ENCODE peak calls at places on chromosome 12, in ten cellular contexts. One of them, this sample, is unnamed.

GRCh38 chr12:16756833-16757552 is 151.0 kb upstream of the LMO3 start:
- DNase-seq in GM23338: peak; percentile 2
- DNase-seq in transverse colon: no peak
- DNase-seq in amniotic stem cell: no peak
- DNase-seq in hypothalamus: no peak
- DNase-seq in lower lobe of right lung: no peak
- DNase-seq in epithelial cell of prostate: no peak
- DNase-seq in immature natural killer cell: no peak
- DNase-seq in left ventricle myocardium inferior: no peak
- DNase-seq in K562: no peak
- DNase-seq in this sample: no peak

GRCh38 chr12:130686511-130686981 is 29.6 kb downstream of the RIMBP2 start:
- DNase-seq in GM23338: no peak
- DNase-seq in transverse colon: no peak
- DNase-seq in amniotic stem cell: no peak
- DNase-seq in hypothalamus: no peak
- DNase-seq in lower lobe of right lung: no peak
- DNase-seq in epithelial cell of prostate: no peak
- DNase-seq in immature natural killer cell: no peak
- DNase-seq in left ventricle myocardium inferior: no peak
- DNase-seq in K562: no peak
- DNase-seq in this sample: no peak

GRCh38 chr12:86379337-86379736 is 123.1 kb upstream of the MGAT4C start:
- DNase-seq in GM23338: no peak
- DNase-seq in transverse colon: no peak
- DNase-seq in amniotic stem cell: no peak
- DNase-seq in hypothalamus: no peak
- DNase-seq in lower lobe of right lung: no peak
- DNase-seq in epithelial cell of prostate: no peak
- DNase-seq in immature natural killer cell: no peak
- DNase-seq in left ventricle myocardium inferior: no peak
- DNase-seq in K562: no peak
- DNase-seq in this sample: no peak

GRCh38 chr12:19191563-19191962 is 62.0 kb downstream of the PLEKHA5 start:
- DNase-seq in GM23338: no peak
- DNase-seq in transverse colon: no peak
- DNase-seq in amniotic stem cell: no peak
- DNase-seq in hypothalamus: no peak
- DNase-seq in lower lobe of right lung: no peak
- DNase-seq in epithelial cell of prostate: no peak
- DNase-seq in immature natural killer cell: no peak
- DNase-seq in left ventricle myocardium inferior: no peak
- DNase-seq in K562: no peak
- DNase-seq in this sample: no peak

GRCh38 chr12:108734200-108734906 is 3.0 kb upstream of the CORO1C start:
- DNase-seq in GM23338: peak; percentile 28
- DNase-seq in transverse colon: peak; percentile 82
- DNase-seq in amniotic stem cell: peak; percentile 71
- DNase-seq in hypothalamus: no peak
- DNase-seq in lower lobe of right lung: no peak
- DNase-seq in epithelial cell of prostate: peak; percentile 90
- DNase-seq in immature natural killer cell: no peak
- DNase-seq in left ventricle myocardium inferior: no peak
- DNase-seq in K562: no peak
- DNase-seq in this sample: peak; percentile 99

GRCh38 chr12:101806280-101806679 is 24.5 kb downstream of the GNPTAB start:
- DNase-seq in GM23338: no peak
- DNase-seq in transverse colon: no peak
- DNase-seq in amniotic stem cell: no peak
- DNase-seq in hypothalamus: no peak
- DNase-seq in lower lobe of right lung: no peak
- DNase-seq in epithelial cell of prostate: no peak
- DNase-seq in immature natural killer cell: no peak
- DNase-seq in left ventricle myocardium inferior: no peak
- DNase-seq in K562: no peak
- DNase-seq in this sample: no peak

GRCh38 chr12:86683568-86683991 is 427.4 kb upstream of the MGAT4C start:
- DNase-seq in GM23338: no peak
- DNase-seq in transverse colon: no peak
- DNase-seq in amniotic stem cell: peak; percentile 5
- DNase-seq in hypothalamus: no peak
- DNase-seq in lower lobe of right lung: no peak
- DNase-seq in epithelial cell of prostate: no peak
- DNase-seq in immature natural killer cell: no peak
- DNase-seq in left ventricle myocardium inferior: no peak
- DNase-seq in K562: no peak
- DNase-seq in this sample: no peak

GRCh38 chr12:51322452-51322851 is 1.5 kb downstream of the BIN2 start:
- DNase-seq in GM23338: no peak
- DNase-seq in transverse colon: no peak
- DNase-seq in amniotic stem cell: no peak
- DNase-seq in hypothalamus: no peak
- DNase-seq in lower lobe of right lung: no peak
- DNase-seq in epithelial cell of prostate: no peak
- DNase-seq in immature natural killer cell: no peak
- DNase-seq in left ventricle myocardium inferior: no peak
- DNase-seq in K562: no peak
- DNase-seq in this sample: no peak

GRCh38 chr12:1532796-1533195 is 61.6 kb downstream of the FBXL14 start:
- DNase-seq in GM23338: no peak
- DNase-seq in transverse colon: no peak
- DNase-seq in amniotic stem cell: no peak
- DNase-seq in hypothalamus: no peak
- DNase-seq in lower lobe of right lung: no peak
- DNase-seq in epithelial cell of prostate: no peak
- DNase-seq in immature natural killer cell: no peak
- DNase-seq in left ventricle myocardium inferior: no peak
- DNase-seq in K562: no peak
- DNase-seq in this sample: no peak

GRCh38 chr12:26845984-26846383 is 13.0 kb upstream of the ITPR2 start:
- DNase-seq in GM23338: no peak
- DNase-seq in transverse colon: no peak
- DNase-seq in amniotic stem cell: peak; percentile 44
- DNase-seq in hypothalamus: no peak
- DNase-seq in lower lobe of right lung: no peak
- DNase-seq in epithelial cell of prostate: no peak
- DNase-seq in immature natural killer cell: no peak
- DNase-seq in left ventricle myocardium inferior: no peak
- DNase-seq in K562: peak; percentile 49
- DNase-seq in this sample: no peak

GRCh38 chr12:93684716-93685115 is 7.5 kb downstream of the CRADD start:
- DNase-seq in GM23338: no peak
- DNase-seq in transverse colon: no peak
- DNase-seq in amniotic stem cell: no peak
- DNase-seq in hypothalamus: no peak
- DNase-seq in lower lobe of right lung: no peak
- DNase-seq in epithelial cell of prostate: no peak
- DNase-seq in immature natural killer cell: no peak
- DNase-seq in left ventricle myocardium inferior: no peak
- DNase-seq in K562: no peak
- DNase-seq in this sample: no peak

GRCh38 chr12:120528861-120529525 is at the start of gene COQ5:
- DNase-seq in GM23338: peak; percentile 97
- DNase-seq in transverse colon: peak; percentile 93
- DNase-seq in amniotic stem cell: peak; percentile 76
- DNase-seq in hypothalamus: peak; percentile 91
- DNase-seq in lower lobe of right lung: peak; percentile 94
- DNase-seq in epithelial cell of prostate: no peak
- DNase-seq in immature natural killer cell: peak; percentile 81
- DNase-seq in left ventricle myocardium inferior: peak; percentile 91
- DNase-seq in K562: peak; percentile 76
- DNase-seq in this sample: peak; percentile 61

GRCh38 chr12:95838125-95838524 is 20.6 kb upstream of the SNRPF start:
- DNase-seq in GM23338: no peak
- DNase-seq in transverse colon: peak; percentile 65
- DNase-seq in amniotic stem cell: no peak
- DNase-seq in hypothalamus: no peak
- DNase-seq in lower lobe of right lung: no peak
- DNase-seq in epithelial cell of prostate: no peak
- DNase-seq in immature natural killer cell: no peak
- DNase-seq in left ventricle myocardium inferior: no peak
- DNase-seq in K562: no peak
- DNase-seq in this sample: no peak

GRCh38 chr12:112162261-112162790 is 37.0 kb downstream of the TRAFD1 start:
- DNase-seq in GM23338: no peak
- DNase-seq in transverse colon: no peak
- DNase-seq in amniotic stem cell: no peak
- DNase-seq in hypothalamus: no peak
- DNase-seq in lower lobe of right lung: no peak
- DNase-seq in epithelial cell of prostate: no peak
- DNase-seq in immature natural killer cell: no peak
- DNase-seq in left ventricle myocardium inferior: no peak
- DNase-seq in K562: no peak
- DNase-seq in this sample: no peak

GRCh38 chr12:6110006-6110405 is 14.5 kb downstream of the VWF start:
- DNase-seq in GM23338: no peak
- DNase-seq in transverse colon: no peak
- DNase-seq in amniotic stem cell: no peak
- DNase-seq in hypothalamus: no peak
- DNase-seq in lower lobe of right lung: no peak
- DNase-seq in epithelial cell of prostate: no peak
- DNase-seq in immature natural killer cell: no peak
- DNase-seq in left ventricle myocardium inferior: no peak
- DNase-seq in K562: no peak
- DNase-seq in this sample: no peak

GRCh38 chr12:8078400-8078799 is 3.7 kb upstream of the NECAP1 start:
- DNase-seq in GM23338: peak; percentile 60
- DNase-seq in transverse colon: peak; percentile 22
- DNase-seq in amniotic stem cell: peak; percentile 71
- DNase-seq in hypothalamus: peak; percentile 20
- DNase-seq in lower lobe of right lung: no peak
- DNase-seq in epithelial cell of prostate: no peak
- DNase-seq in immature natural killer cell: peak; percentile 35
- DNase-seq in left ventricle myocardium inferior: no peak
- DNase-seq in K562: no peak
- DNase-seq in this sample: no peak

GRCh38 chr12:91377456-91377855 is 194.8 kb upstream of the DCN start:
- DNase-seq in GM23338: no peak
- DNase-seq in transverse colon: no peak
- DNase-seq in amniotic stem cell: no peak
- DNase-seq in hypothalamus: no peak
- DNase-seq in lower lobe of right lung: no peak
- DNase-seq in epithelial cell of prostate: no peak
- DNase-seq in immature natural killer cell: no peak
- DNase-seq in left ventricle myocardium inferior: no peak
- DNase-seq in K562: no peak
- DNase-seq in this sample: no peak

GRCh38 chr12:31234053-31234835 is 91.7 kb downstream of the SINHCAF start:
- DNase-seq in GM23338: no peak
- DNase-seq in transverse colon: no peak
- DNase-seq in amniotic stem cell: no peak
- DNase-seq in hypothalamus: no peak
- DNase-seq in lower lobe of right lung: peak; percentile 41
- DNase-seq in epithelial cell of prostate: no peak
- DNase-seq in immature natural killer cell: no peak
- DNase-seq in left ventricle myocardium inferior: no peak
- DNase-seq in K562: no peak
- DNase-seq in this sample: no peak

GRCh38 chr12:64650762-64651161 is 40.5 kb downstream of the RASSF3 start:
- DNase-seq in GM23338: no peak
- DNase-seq in transverse colon: peak; percentile 71
- DNase-seq in amniotic stem cell: no peak
- DNase-seq in hypothalamus: no peak
- DNase-seq in lower lobe of right lung: no peak
- DNase-seq in epithelial cell of prostate: peak; percentile 57
- DNase-seq in immature natural killer cell: no peak
- DNase-seq in left ventricle myocardium inferior: no peak
- DNase-seq in K562: no peak
- DNase-seq in this sample: no peak

GRCh38 chr12:116916714-116917114 is 6.0 kb downstream of the FBXW8 start:
- DNase-seq in GM23338: peak; percentile 26
- DNase-seq in transverse colon: peak; percentile 9
- DNase-seq in amniotic stem cell: no peak
- DNase-seq in hypothalamus: no peak
- DNase-seq in lower lobe of right lung: peak; percentile 65
- DNase-seq in epithelial cell of prostate: peak; percentile 50
- DNase-seq in immature natural killer cell: peak; percentile 77
- DNase-seq in left ventricle myocardium inferior: no peak
- DNase-seq in K562: peak; percentile 65
- DNase-seq in this sample: peak; percentile 61

GRCh38 chr12:849192-849527 is 96.8 kb downstream of the WNK1 start:
- DNase-seq in GM23338: no peak
- DNase-seq in transverse colon: no peak
- DNase-seq in amniotic stem cell: no peak
- DNase-seq in hypothalamus: no peak
- DNase-seq in lower lobe of right lung: no peak
- DNase-seq in epithelial cell of prostate: no peak
- DNase-seq in immature natural killer cell: no peak
- DNase-seq in left ventricle myocardium inferior: no peak
- DNase-seq in K562: no peak
- DNase-seq in this sample: no peak

GRCh38 chr12:20646239-20646827 is 48.8 kb upstream of the SLCO1C1 start:
- DNase-seq in GM23338: peak; percentile 45
- DNase-seq in transverse colon: no peak
- DNase-seq in amniotic stem cell: peak; percentile 41
- DNase-seq in hypothalamus: no peak
- DNase-seq in lower lobe of right lung: no peak
- DNase-seq in epithelial cell of prostate: peak; percentile 2
- DNase-seq in immature natural killer cell: no peak
- DNase-seq in left ventricle myocardium inferior: no peak
- DNase-seq in K562: no peak
- DNase-seq in this sample: peak; percentile 10

GRCh38 chr12:76518699-76519098 is 40.9 kb downstream of the OSBPL8 start:
- DNase-seq in GM23338: peak; percentile 87
- DNase-seq in transverse colon: no peak
- DNase-seq in amniotic stem cell: no peak
- DNase-seq in hypothalamus: no peak
- DNase-seq in lower lobe of right lung: no peak
- DNase-seq in epithelial cell of prostate: no peak
- DNase-seq in immature natural killer cell: no peak
- DNase-seq in left ventricle myocardium inferior: no peak
- DNase-seq in K562: no peak
- DNase-seq in this sample: no peak

GRCh38 chr12:86950043-86950838 is 694.0 kb upstream of the MGAT4C start:
- DNase-seq in GM23338: no peak
- DNase-seq in transverse colon: no peak
- DNase-seq in amniotic stem cell: no peak
- DNase-seq in hypothalamus: no peak
- DNase-seq in lower lobe of right lung: no peak
- DNase-seq in epithelial cell of prostate: no peak
- DNase-seq in immature natural killer cell: no peak
- DNase-seq in left ventricle myocardium inferior: no peak
- DNase-seq in K562: no peak
- DNase-seq in this sample: no peak

GRCh38 chr12:116196752-116197718 is 80.5 kb downstream of the MED13L start:
- DNase-seq in GM23338: no peak
- DNase-seq in transverse colon: no peak
- DNase-seq in amniotic stem cell: no peak
- DNase-seq in hypothalamus: no peak
- DNase-seq in lower lobe of right lung: no peak
- DNase-seq in epithelial cell of prostate: no peak
- DNase-seq in immature natural killer cell: no peak
- DNase-seq in left ventricle myocardium inferior: no peak
- DNase-seq in K562: peak; percentile 73
- DNase-seq in this sample: no peak

GRCh38 chr12:100995201-100995600 is 200.6 kb downstream of the ANO4 start:
- DNase-seq in GM23338: peak; percentile 29
- DNase-seq in transverse colon: no peak
- DNase-seq in amniotic stem cell: no peak
- DNase-seq in hypothalamus: no peak
- DNase-seq in lower lobe of right lung: no peak
- DNase-seq in epithelial cell of prostate: no peak
- DNase-seq in immature natural killer cell: no peak
- DNase-seq in left ventricle myocardium inferior: no peak
- DNase-seq in K562: no peak
- DNase-seq in this sample: no peak

GRCh38 chr12:143964-144649 is 69.8 kb downstream of the SLC6A12 start:
- DNase-seq in GM23338: peak; percentile 40
- DNase-seq in transverse colon: peak; percentile 77
- DNase-seq in amniotic stem cell: no peak
- DNase-seq in hypothalamus: no peak
- DNase-seq in lower lobe of right lung: no peak
- DNase-seq in epithelial cell of prostate: no peak
- DNase-seq in immature natural killer cell: no peak
- DNase-seq in left ventricle myocardium inferior: no peak
- DNase-seq in K562: no peak
- DNase-seq in this sample: no peak

GRCh38 chr12:20576528-20576927 is 118.6 kb upstream of the SLCO1C1 start:
- DNase-seq in GM23338: no peak
- DNase-seq in transverse colon: no peak
- DNase-seq in amniotic stem cell: no peak
- DNase-seq in hypothalamus: no peak
- DNase-seq in lower lobe of right lung: no peak
- DNase-seq in epithelial cell of prostate: no peak
- DNase-seq in immature natural killer cell: no peak
- DNase-seq in left ventricle myocardium inferior: no peak
- DNase-seq in K562: no peak
- DNase-seq in this sample: no peak